ENCODE peak calls at places on chromosomes 4 and X, in seven cellular contexts. N is stimulated activated CD4-positive, alpha-beta T cell treated with anti-CD3 and anti-CD28 coated beads, Interleukin-4, amount 100 ng/mL, for 48 hours; E is NCI-H1694 treated with DMSO at 0.1 percent for 48 hours; F is A549; I is RWPE1; D is activated CD4-positive, alpha-beta T cell treated with anti-CD3 and anti-CD28 coated beads for 1 hour; B is iPS DF 19.7. G is an unnamed sample.

GRCh38 chr4:3655485-3656429 is 110.4 kb upstream of the ADRA2C start:
- DNase-seq in N (no peak), E (no peak), F (no peak), I (no peak), D (no peak), B (peak), G (no peak)

GRCh38 chrX:55187281-55187680 is 32.9 kb upstream of the PAGE5 start:
- DNase-seq in N (no peak), E (no peak), F (no peak), I (peak), D (no peak), B (no peak), G (no peak)

GRCh38 chr4:69321153-69321729 is 41.0 kb downstream of the UGT2B28 start:
- DNase-seq in N (no peak), E (no peak), F (no peak), I (no peak), D (no peak), B (no peak), G (no peak)

GRCh38 chrX:30488092-30488491 is 89.5 kb downstream of the TASL start:
- DNase-seq in N (no peak), E (no peak), F (peak), I (peak), D (no peak), B (no peak), G (no peak)

GRCh38 chr4:149987330-149987751 is 90.9 kb upstream of the DCLK2 start:
- DNase-seq in N (no peak), E (peak), F (no peak), I (no peak), D (no peak), B (no peak), G (no peak)

GRCh38 chr4:8215001-8215427 is 15.9 kb downstream of the SH3TC1 start:
- DNase-seq in N (no peak), E (no peak), F (no peak), I (no peak), D (no peak), B (no peak), G (no peak)

GRCh38 chr4:84366111-84366510 is 133.0 kb downstream of the NKX6-1 start:
- DNase-seq in N (no peak), E (peak), F (no peak), I (no peak), D (no peak), B (no peak), G (no peak)

GRCh38 chr4:109611045-109611616 is 51.1 kb downstream of the MCUB start:
- DNase-seq in N (no peak), E (no peak), F (no peak), I (no peak), D (no peak), B (no peak), G (no peak)

GRCh38 chr4:23770011-23770410 is 119.8 kb downstream of the PPARGC1A start:
- DNase-seq in N (no peak), E (no peak), F (no peak), I (no peak), D (no peak), B (no peak), G (no peak)

GRCh38 chr4:172662113-172662512 is 506.5 kb upstream of the GALNT7 start:
- DNase-seq in N (no peak), E (no peak), F (no peak), I (no peak), D (no peak), B (no peak), G (no peak)

GRCh38 chr4:73894021-73894420 is 24.8 kb downstream of the CXCL1 start:
- DNase-seq in N (no peak), E (no peak), F (no peak), I (no peak), D (no peak), B (no peak), G (no peak)

GRCh38 chrX:84189125-84189524 is 1.1 kb upstream of the RPS6KA6 start:
- DNase-seq in N (no peak), E (no peak), F (no peak), I (no peak), D (no peak), B (no peak), G (no peak)

GRCh38 chr4:139530833-139531427 is 25.1 kb downstream of the SETD7 start:
- DNase-seq in N (peak), E (peak), F (peak), I (peak), D (peak), B (no peak), G (peak)

GRCh38 chr4:75919914-75920313 is 17.7 kb upstream of the PPEF2 start:
- DNase-seq in N (no peak), E (peak), F (no peak), I (no peak), D (no peak), B (no peak), G (no peak)

GRCh38 chr4:59195867-59196266 is 2004.3 kb upstream of the ADGRL3 start:
- DNase-seq in N (no peak), E (no peak), F (no peak), I (no peak), D (no peak), B (no peak), G (no peak)

GRCh38 chrX:40845331-40845911 is 110.1 kb upstream of the MED14 start:
- DNase-seq in N (no peak), E (peak), F (no peak), I (no peak), D (no peak), B (peak), G (no peak)

GRCh38 chr4:74267998-74268606 is 40.2 kb upstream of the EPGN start:
- DNase-seq in N (no peak), E (no peak), F (no peak), I (peak), D (no peak), B (no peak), G (no peak)

GRCh38 chrX:21725498-21725897 is 32.4 kb downstream of the SMPX start:
- DNase-seq in N (no peak), E (no peak), F (peak), I (peak), D (no peak), B (no peak), G (no peak)

GRCh38 chrX:56804867-56805266 is 75.8 kb downstream of the NBDY start:
- DNase-seq in N (no peak), E (no peak), F (no peak), I (no peak), D (no peak), B (no peak), G (no peak)

GRCh38 chr4:30912098-30912719 is 192.0 kb downstream of the PCDH7 start:
- DNase-seq in N (no peak), E (no peak), F (no peak), I (no peak), D (no peak), B (no peak), G (no peak)

GRCh38 chrX:50799531-50799961 is 14.4 kb downstream of the SHROOM4 start:
- DNase-seq in N (no peak), E (no peak), F (peak), I (peak), D (no peak), B (no peak), G (no peak)

GRCh38 chr4:84966382-84967291 is at the start of gene WDFY3:
- DNase-seq in N (no peak), E (peak), F (peak), I (peak), D (no peak), B (peak), G (no peak)

GRCh38 chr4:163911891-163912290 is 417.4 kb downstream of the TMA16 start:
- DNase-seq in N (no peak), E (no peak), F (no peak), I (no peak), D (no peak), B (no peak), G (no peak)

GRCh38 chr4:129578336-129578735 is 482.4 kb downstream of the C4orf33 start:
- DNase-seq in N (no peak), E (no peak), F (no peak), I (no peak), D (no peak), B (no peak), G (no peak)

GRCh38 chr4:77852892-77853495 is 9.6 kb upstream of the MRPL1 start:
- DNase-seq in N (peak), E (no peak), F (no peak), I (no peak), D (peak), B (no peak), G (peak)

G was measured in T-helper 17 cell.